ENCODE peak calls at places on chromosomes 5 and 9, in five cellular contexts. B is DMS 273 treated with DMSO at 0.1 percent for 48 hours; F is activated naive CD4-positive, alpha-beta T cell; N is WTC11; G is Right ventricle myocardium inferior. A is an unnamed sample.
A peak's percentile ranks its signal among the peaks of the same experiment; 100 is the strongest.

GRCh38 chr9:12719431-12719830 is 26.2 kb downstream of the TYRP1 start:
- DNase-seq in B (peak; percentile 78), F (no peak), N (no peak), G (no peak), A (peak; percentile 64)

GRCh38 chr9:95086564-95086955 is 230.9 kb downstream of the FANCC start:
- DNase-seq in B (no peak), F (no peak), N (no peak), G (no peak), A (no peak)

GRCh38 chr5:75059887-75060286 is 7.5 kb upstream of the GCNT4 start:
- DNase-seq in B (no peak), F (peak; percentile 28), N (no peak), G (no peak), A (no peak)

GRCh38 chr5:142087920-142088679 is 20.5 kb upstream of the NDFIP1 start:
- DNase-seq in B (no peak), F (no peak), N (no peak), G (no peak), A (no peak)

GRCh38 chr9:16315720-16316119 is 554.8 kb downstream of the BNC2 start:
- DNase-seq in B (no peak), F (no peak), N (no peak), G (no peak), A (no peak)

GRCh38 chr5:173852790-173853350 is 35.3 kb upstream of the CPEB4 start:
- DNase-seq in B (no peak), F (no peak), N (no peak), G (no peak), A (no peak)

GRCh38 chr9:102124465-102124864 is 386.0 kb upstream of the GRIN3A start:
- DNase-seq in B (no peak), F (no peak), N (peak; percentile 54), G (no peak), A (no peak)

GRCh38 chr5:96370981-96371380 is 62.1 kb downstream of the PCSK1 start:
- DNase-seq in B (peak; percentile 57), F (no peak), N (no peak), G (no peak), A (no peak)

GRCh38 chr5:87136096-87136495 is 131.6 kb upstream of the RASA1 start:
- DNase-seq in B (no peak), F (no peak), N (no peak), G (no peak), A (no peak)

GRCh38 chr5:103360475-103360874 is 101.9 kb downstream of the MACIR start:
- DNase-seq in B (peak; percentile 11), F (no peak), N (no peak), G (no peak), A (no peak)

GRCh38 chr5:147887026-147887627 is 8.6 kb downstream of the SCGB3A2 start:
- DNase-seq in B (no peak), F (no peak), N (no peak), G (no peak), A (peak; percentile 52)

GRCh38 chr5:176514244-176514918 is 22.8 kb downstream of the RNF44 start:
- DNase-seq in B (no peak), F (no peak), N (no peak), G (no peak), A (no peak)

GRCh38 chr9:124527781-124528180 is 20.6 kb upstream of the NR5A1 start:
- DNase-seq in B (no peak), F (no peak), N (no peak), G (no peak), A (no peak)

GRCh38 chr9:12833701-12834100 is 58.9 kb downstream of the LURAP1L start:
- DNase-seq in B (no peak), F (no peak), N (no peak), G (no peak), A (no peak)

GRCh38 chr9:35660966-35661413 is 2.9 kb downstream of the CCDC107 start:
- DNase-seq in B (no peak), F (no peak), N (no peak), G (no peak), A (no peak)

GRCh38 chr9:24218656-24219055 is 327.0 kb downstream of the IZUMO3 start:
- DNase-seq in B (no peak), F (no peak), N (no peak), G (no peak), A (no peak)

GRCh38 chr9:37944266-37944650 is 40.3 kb upstream of the SLC25A51 start:
- DNase-seq in B (no peak), F (no peak), N (no peak), G (no peak), A (no peak)

GRCh38 chr5:14034991-14035390 is 90.5 kb upstream of the DNAH5 start:
- DNase-seq in B (no peak), F (no peak), N (no peak), G (no peak), A (no peak)

GRCh38 chr9:15146121-15146820 is 160.7 kb downstream of the TTC39B start:
- DNase-seq in B (peak; percentile 75), F (no peak), N (no peak), G (no peak), A (no peak)

GRCh38 chr5:169631360-169631759 is 5.7 kb upstream of the DOCK2 start:
- DNase-seq in B (no peak), F (no peak), N (no peak), G (no peak), A (no peak)

GRCh38 chr9:100108572-100108971 is 9.5 kb downstream of the INVS start:
- DNase-seq in B (no peak), F (no peak), N (no peak), G (no peak), A (no peak)

GRCh38 chr9:74220327-74220726 is 276.8 kb upstream of the RORB start:
- DNase-seq in B (no peak), F (no peak), N (peak; percentile 46), G (no peak), A (no peak)

GRCh38 chr5:172436874-172437369 is 17.4 kb downstream of the SH3PXD2B start:
- DNase-seq in B (no peak), F (no peak), N (no peak), G (no peak), A (no peak)

GRCh38 chr5:3333105-3333504 is 262.5 kb upstream of the IRX1 start:
- DNase-seq in B (no peak), F (no peak), N (no peak), G (no peak), A (no peak)

GRCh38 chr9:90925581-90926257 is 124.1 kb downstream of the SYK start:
- DNase-seq in B (no peak), F (no peak), N (no peak), G (no peak), A (no peak)